ENCODE peak calls at places on chromosomes 6 and 20, in seven cellular contexts. G, C, M, K, Q, P and F are unnamed samples.

GRCh38 chr6:137117605-137118004 is 55.8 kb downstream of the IL22RA2 start:
- DNase-seq in C (no peak), M (no peak), P (no peak), Q (no peak), K (no peak), G (no peak), F (no peak)

GRCh38 chr20:41118632-41119031 is 18.7 kb upstream of the PLCG1 start:
- DNase-seq in P (no peak), G (no peak), C (no peak), M (no peak), Q (no peak), K (no peak), F (no peak)

GRCh38 chr6:152273002-152273401 is 364.2 kb downstream of the SYNE1 start:
- DNase-seq in K (no peak), M (no peak), C (no peak), Q (no peak), G (peak), P (peak), F (no peak)

GRCh38 chr6:164347455-164347854 is 932.9 kb downstream of the QKI start:
- DNase-seq in K (no peak), C (no peak), G (no peak), Q (no peak), M (no peak), P (no peak), F (no peak)

GRCh38 chr6:146289816-146290588 is 253.6 kb upstream of the RAB32 start:
- DNase-seq in P (peak), G (no peak), Q (no peak), M (no peak), C (no peak), K (no peak), F (no peak)

GRCh38 chr20:51136326-51136725 is 113.4 kb upstream of the KCNG1 start:
- DNase-seq in C (no peak), G (no peak), Q (no peak), P (no peak), K (no peak), M (no peak), F (no peak)

GRCh38 chr20:63177134-63177784 is 38.7 kb downstream of the YTHDF1 start:
- DNase-seq in P (no peak), Q (no peak), G (no peak), K (peak), C (peak), M (peak), F (peak)

GRCh38 chr6:26175428-26176181 is 88.4 kb downstream of the HFE start:
- DNase-seq in M (peak), Q (no peak), G (no peak), K (no peak), P (no peak), C (peak), F (no peak)

GRCh38 chr20:49883246-49883802 is 32.0 kb downstream of the SPATA2 start:
- DNase-seq in C (no peak), P (no peak), K (no peak), M (no peak), Q (no peak), G (no peak), F (no peak)

GRCh38 chr20:44056010-44056698 is 130.8 kb downstream of the JPH2 start:
- DNase-seq in Q (no peak), P (no peak), M (peak), G (peak), C (peak), K (no peak), F (peak)

GRCh38 chr6:41698350-41698781 is 37.0 kb downstream of the TFEB start:
- DNase-seq in C (no peak), Q (no peak), G (peak), P (no peak), M (no peak), K (no peak), F (no peak)

GRCh38 chr6:148342146-148343027 is at the start of gene SASH1:
- DNase-seq in C (peak), G (peak), Q (peak), K (peak), P (peak), M (peak), F (peak)

GRCh38 chr20:13839421-13840092 is 54.7 kb downstream of the NDUFAF5 start:
- DNase-seq in C (no peak), P (no peak), G (peak), M (no peak), Q (no peak), K (no peak), F (no peak)

GRCh38 chr6:52887912-52888535 is 21.5 kb downstream of the GSTA3 start:
- DNase-seq in P (no peak), C (no peak), Q (no peak), K (no peak), G (no peak), M (no peak), F (no peak)

DNA sequence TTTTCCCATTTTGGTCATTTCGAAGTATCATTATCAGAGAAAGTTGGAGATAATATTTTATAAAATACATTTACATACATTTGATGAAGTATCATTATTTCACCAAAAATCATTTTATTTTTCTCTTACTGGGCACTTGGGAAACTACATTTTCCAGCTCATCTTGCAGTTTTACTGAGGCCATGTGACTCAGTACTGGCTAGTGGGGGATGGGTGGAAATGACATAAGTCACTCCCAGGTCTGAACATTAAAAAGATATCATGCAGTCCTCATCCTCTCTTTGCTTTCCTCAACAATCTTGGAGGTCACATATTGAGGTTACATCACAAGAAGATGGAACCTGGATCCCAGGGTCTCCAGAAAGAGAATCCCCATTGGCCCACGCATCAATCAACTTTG is 84.1 kb downstream of the CD24 start:
- DNase-seq in G (no peak), M (no peak), C (no peak), K (no peak), P (no peak), Q (no peak), F (no peak)
- H3K27ac ChIP-seq in G (no peak), M (no peak), C (no peak), K (no peak), P (no peak), Q (no peak), F (no peak)

GRCh38 chr20:25039697-25040437 is 18.1 kb downstream of the ACSS1 start:
- DNase-seq in P (peak), K (peak), Q (peak), C (no peak), M (no peak), G (peak), F (peak)

GRCh38 chr20:25038591-25039015 is 19.3 kb downstream of the ACSS1 start:
- DNase-seq in M (no peak), G (no peak), C (no peak), K (no peak), P (no peak), Q (peak), F (no peak)

GRCh38 chr20:25041813-25042530 is 16.0 kb downstream of the ACSS1 start:
- DNase-seq in C (no peak), M (no peak), K (peak), G (no peak), P (no peak), Q (peak), F (peak)

GRCh38 chr20:25038103-25038410 is 19.9 kb downstream of the ACSS1 start:
- DNase-seq in K (no peak), P (no peak), C (no peak), Q (peak), G (no peak), M (no peak), F (no peak)

DNA sequence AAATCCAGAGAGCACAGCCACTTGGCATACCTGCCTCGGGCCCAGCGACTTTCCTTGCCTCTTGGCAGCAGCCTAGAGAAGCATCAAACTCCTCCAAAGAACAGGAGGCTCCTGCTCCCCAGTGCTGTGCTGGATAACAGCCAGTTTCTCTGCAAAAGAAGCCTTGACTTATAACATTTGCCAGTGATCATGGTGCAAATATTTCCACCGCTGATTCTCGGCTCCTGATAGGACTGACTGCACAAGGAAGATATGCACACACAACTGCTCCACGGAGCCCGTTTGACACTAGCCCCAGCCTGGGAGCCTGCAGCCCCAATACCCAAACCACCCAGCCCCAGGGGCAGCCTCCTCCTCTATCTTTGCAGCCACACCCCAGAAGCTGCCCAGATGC is 17.5 kb downstream of the ACSS1 start:
- DNase-seq in C (no peak), Q (peak), K (no peak), G (peak), P (peak), M (no peak), F (no peak)
- H3K4me3 ChIP-seq in C (no peak), Q (no peak), K (peak), G (no peak), P (no peak), M (no peak), F (no peak)

GRCh38 chr6:46469021-46469420 is 22.2 kb downstream of the RCAN2 start:
- DNase-seq in C (no peak), Q (no peak), M (no peak), G (no peak), P (no peak), K (no peak), F (no peak)
- H3K27ac ChIP-seq in C (no peak), Q (no peak), M (no peak), G (no peak), P (no peak), K (peak), F (peak)

GRCh38 chr20:25205277-25206062 is 10.0 kb downstream of the ENTPD6 start:
- DNase-seq in G (no peak), K (no peak), P (no peak), C (no peak), Q (no peak), M (no peak), F (no peak)
- H3K4me3 ChIP-seq in G (no peak), K (no peak), P (no peak), C (no peak), Q (no peak), M (no peak), F (no peak)

DNA sequence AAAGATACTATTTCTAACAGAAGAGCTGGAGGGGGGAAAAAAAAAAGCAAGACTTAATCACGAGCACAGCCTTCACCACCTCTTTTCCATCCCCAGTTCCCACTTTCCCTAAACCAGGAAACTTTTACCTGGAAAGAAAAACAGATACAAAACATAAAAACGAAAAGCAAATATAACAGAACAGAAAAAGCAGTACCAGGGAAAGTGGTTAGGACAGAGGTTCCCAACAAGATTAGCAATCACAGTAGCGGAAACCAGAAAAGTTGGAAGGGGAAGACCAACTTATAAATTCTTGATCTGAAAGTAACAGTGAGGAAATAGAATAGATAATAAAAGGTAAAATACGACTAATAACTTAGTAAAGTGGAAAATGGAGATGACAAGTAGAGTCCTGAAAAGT is 1.2 kb downstream of the DDX39B start:
- DNase-seq in Q (no peak), C (no peak), G (no peak), M (no peak), K (no peak), P (no peak), F (no peak)
- H3K27ac ChIP-seq in Q (peak), C (no peak), G (peak), M (peak), K (peak), P (peak), F (peak)

GRCh38 chr20:6599876-6600275 is 167.6 kb upstream of the BMP2 start:
- DNase-seq in C (no peak), K (no peak), M (no peak), P (no peak), G (no peak), Q (no peak), F (no peak)
- H3K4me3 ChIP-seq in C (no peak), K (no peak), M (no peak), P (no peak), G (no peak), Q (no peak), F (no peak)

DNA sequence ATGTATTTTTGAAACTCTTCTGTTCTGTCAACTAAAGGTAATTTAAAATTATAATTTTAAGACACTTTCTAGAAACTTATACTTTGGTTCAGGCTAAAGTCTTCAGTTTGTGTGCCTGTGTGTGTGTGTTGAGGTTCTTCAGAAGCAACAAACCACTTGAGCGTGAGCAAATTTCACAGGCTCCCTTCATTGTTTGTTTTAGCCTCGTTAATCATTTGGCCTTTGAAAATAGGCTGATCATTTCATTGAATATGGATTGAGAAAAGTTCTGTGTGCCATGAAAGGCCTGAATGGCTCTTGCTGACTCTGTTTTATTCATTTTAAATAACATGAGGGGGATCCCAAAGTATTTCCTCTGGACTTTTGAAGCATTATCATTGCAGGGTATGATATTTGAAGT is 420.1 kb downstream of the CDKAL1 start:
- DNase-seq in Q (no peak), M (no peak), K (no peak), P (no peak), G (no peak), C (no peak), F (no peak)
- H3K27ac ChIP-seq in Q (no peak), M (no peak), K (no peak), P (no peak), G (no peak), C (no peak), F (no peak)